ENCODE peak calls at places on chromosomes 7 and 10, in ten cellular contexts. W is esophagus squamous epithelium, E is epithelial cell of esophagus, T is uterus, U is type B pancreatic cell, K is fibroblast of pulmonary artery, B is PC-3, I is body of pancreas, C is left ventricle myocardium inferior, Z is foreskin keratinocyte. H is an unnamed sample.
A peak's percentile ranks its signal among the peaks of the same experiment; 100 is the strongest.

GRCh38 chr7:158357106-158357897 is 230.3 kb downstream of the PTPRN2 start:
- DNase-seq in W (no peak), E (no peak), T (no peak), U (peak; percentile 58), K (no peak), B (no peak), I (no peak), C (no peak), Z (no peak), H (peak; percentile 48)

GRCh38 chr7:24323961-24324480 is 40.0 kb downstream of the NPY start:
- DNase-seq in W (no peak), E (no peak), T (no peak), U (no peak), K (no peak), B (no peak), I (no peak), C (no peak), Z (no peak), H (no peak)

GRCh38 chr10:44398747-44399477 is 14.0 kb upstream of the CXCL12 start:
- DNase-seq in W (no peak), E (no peak), T (no peak), U (peak; percentile 54), K (no peak), B (no peak), I (no peak), C (no peak), Z (no peak), H (peak; percentile 50)

GRCh38 chr7:57404343-57404966 is 45.5 kb upstream of the ZNF716 start:
- DNase-seq in W (no peak), E (no peak), T (peak; percentile 70), U (no peak), K (no peak), B (peak; percentile 52), I (peak; percentile 64), C (peak; percentile 82), Z (no peak), H (peak; percentile 44)

GRCh38 chr10:109892087-109892486 is 31.2 kb downstream of the XPNPEP1 start:
- DNase-seq in W (no peak), E (no peak), T (no peak), U (no peak), K (no peak), B (no peak), I (peak; percentile 32), C (no peak), Z (no peak), H (no peak)

GRCh38 chr7:96663457-96663856 is 46.2 kb downstream of the SEM1 start:
- DNase-seq in W (no peak), E (no peak), T (no peak), U (no peak), K (no peak), B (no peak), I (no peak), C (no peak), Z (no peak), H (no peak)

GRCh38 chr10:108911814-108912541 is 1011.3 kb downstream of the XPNPEP1 start:
- DNase-seq in W (no peak), E (peak; percentile 50), T (peak; percentile 73), U (peak; percentile 79), K (peak; percentile 50), B (peak; percentile 82), I (peak; percentile 62), C (peak; percentile 38), Z (peak; percentile 19), H (no peak)

GRCh38 chr10:97685395-97685958 is 1.6 kb downstream of the AVPI1 start:
- DNase-seq in W (no peak), E (peak; percentile 67), T (no peak), U (no peak), K (peak; percentile 36), B (peak; percentile 27), I (peak; percentile 36), C (no peak), Z (no peak), H (no peak)

GRCh38 chr7:41705109-41705871 is 2.4 kb upstream of the INHBA start:
- DNase-seq in W (peak; percentile 20), E (peak; percentile 87), T (peak; percentile 84), U (peak; percentile 92), K (peak; percentile 91), B (peak; percentile 94), I (peak; percentile 92), C (peak; percentile 82), Z (peak; percentile 59), H (peak; percentile 85)

GRCh38 chr7:130473877-130474276 is 18.0 kb upstream of the MEST start:
- DNase-seq in W (no peak), E (no peak), T (no peak), U (no peak), K (no peak), B (no peak), I (no peak), C (no peak), Z (no peak), H (no peak)

GRCh38 chr7:26553582-26553981 is 261.9 kb downstream of the SNX10 start:
- DNase-seq in W (no peak), E (no peak), T (no peak), U (no peak), K (no peak), B (no peak), I (no peak), C (no peak), Z (no peak), H (no peak)

GRCh38 chr10:35040761-35041501 is 49.2 kb downstream of the CUL2 start:
- DNase-seq in W (no peak), E (peak; percentile 51), T (no peak), U (no peak), K (peak; percentile 74), B (peak; percentile 72), I (no peak), C (no peak), Z (peak; percentile 53), H (no peak)

GRCh38 chr7:126791306-126791705 is 461.4 kb downstream of the GRM8 start:
- DNase-seq in W (no peak), E (peak; percentile 54), T (no peak), U (no peak), K (no peak), B (peak; percentile 19), I (no peak), C (no peak), Z (no peak), H (no peak)

GRCh38 chr7:126792501-126792900 is 460.2 kb downstream of the GRM8 start:
- DNase-seq in W (no peak), E (no peak), T (no peak), U (no peak), K (no peak), B (no peak), I (no peak), C (no peak), Z (no peak), H (no peak)

GRCh38 chr7:126790763-126791162 is 462.0 kb downstream of the GRM8 start:
- DNase-seq in W (no peak), E (no peak), T (no peak), U (no peak), K (no peak), B (no peak), I (no peak), C (no peak), Z (no peak), H (no peak)
- TF ChIP-seq CTCF in W (no peak), E (no peak), T (no peak), U (peak; percentile 60), K (no peak), B (peak; percentile 32), I (no peak), C (no peak), Z (peak; percentile 19), H (no peak)

GRCh38 chr7:46854958-46855473 is 726.9 kb downstream of the TNS3 start:
- DNase-seq in W (no peak), E (peak; percentile 14), T (no peak), U (no peak), K (peak; percentile 30), B (no peak), I (no peak), C (no peak), Z (peak; percentile 24), H (no peak)
- TF ChIP-seq CTCF in W (no peak), E (no peak), T (no peak), U (no peak), K (no peak), B (peak; percentile 27), I (no peak), C (no peak), Z (no peak), H (no peak)

GRCh38 chr7:3359011-3359410 is 58.0 kb downstream of the SDK1 start:
- DNase-seq in W (no peak), E (no peak), T (no peak), U (no peak), K (no peak), B (no peak), I (no peak), C (no peak), Z (no peak), H (no peak)
- TF ChIP-seq CTCF in W (no peak), E (no peak), T (no peak), U (no peak), K (no peak), B (no peak), I (no peak), C (no peak), Z (no peak), H (no peak)

GRCh38 chr10:78853864-78854263 is 214.9 kb upstream of the ZMIZ1 start:
- DNase-seq in W (no peak), E (no peak), T (no peak), U (no peak), K (no peak), B (no peak), I (no peak), C (no peak), Z (no peak), H (no peak)

GRCh38 chr10:78851652-78852051 is 217.1 kb upstream of the ZMIZ1 start:
- DNase-seq in W (no peak), E (no peak), T (no peak), U (no peak), K (no peak), B (no peak), I (no peak), C (no peak), Z (no peak), H (no peak)

GRCh38 chr10:78852447-78852846 is 216.3 kb upstream of the ZMIZ1 start:
- DNase-seq in W (no peak), E (no peak), T (no peak), U (no peak), K (no peak), B (no peak), I (no peak), C (no peak), Z (no peak), H (no peak)

GRCh38 chr10:78850611-78851010 is 218.2 kb upstream of the ZMIZ1 start:
- DNase-seq in W (no peak), E (no peak), T (no peak), U (no peak), K (no peak), B (no peak), I (no peak), C (no peak), Z (no peak), H (no peak)

DNA sequence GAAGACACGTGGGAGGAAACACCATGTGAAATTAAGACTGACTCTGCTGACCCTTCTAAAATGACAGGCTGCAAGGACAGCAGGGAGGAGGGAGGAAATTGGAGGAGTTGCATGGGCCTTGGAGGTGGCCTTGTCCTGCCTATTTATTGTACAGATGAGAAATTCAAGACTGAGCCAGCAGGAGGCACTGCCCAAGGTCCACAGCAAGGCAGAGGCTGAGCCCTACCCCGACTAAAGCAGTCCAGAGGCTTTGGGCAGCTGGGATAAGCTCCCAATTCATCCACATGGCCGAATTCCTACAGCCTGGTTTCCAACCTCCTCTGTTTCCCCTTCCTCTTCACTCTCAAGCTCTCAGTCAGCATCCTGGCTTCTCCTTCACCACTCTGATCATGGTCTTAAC is 215.9 kb upstream of the ZMIZ1 start:
- DNase-seq in W (no peak), E (peak; percentile 9), T (no peak), U (no peak), K (peak; percentile 36), B (peak; percentile 75), I (peak; percentile 68), C (no peak), Z (no peak), H (no peak)
- TF ChIP-seq CTCF in W (peak; percentile 24), E (no peak), T (no peak), U (peak; percentile 57), K (peak; percentile 36), B (peak; percentile 94), I (peak; percentile 42), C (peak; percentile 49), Z (peak; percentile 37), H (peak; percentile 39)

H was measured in right atrium auricular region.